ENCODE peak calls at places on chromosome 4, in four cellular contexts. P is psoas muscle, E is foreskin fibroblast, H is astrocyte of the spinal cord. V is an unnamed sample.
A peak's percentile ranks its signal among the peaks of the same experiment; 100 is the strongest.

GRCh38 chr4:155908187-155909139 is 5.0 kb downstream of the TDO2 start:
- DNase-seq in E (no peak), H (no peak), P (no peak), V (no peak)

GRCh38 chr4:70842761-70843435 is 3.2 kb upstream of the GRSF1 start:
- DNase-seq in H (no peak), P (no peak), E (no peak), V (no peak)

GRCh38 chr4:164446516-164446915 is 307.4 kb upstream of the SMIM31 start:
- DNase-seq in H (peak; percentile 77), E (no peak), P (no peak), V (no peak)

GRCh38 chr4:40924096-40924792 is 174.5 kb downstream of the NSUN7 start:
- DNase-seq in H (peak; percentile 67), P (peak; percentile 80), E (peak; percentile 77), V (no peak)

GRCh38 chr4:123477804-123478209 is 81.2 kb downstream of the SPRY1 start:
- DNase-seq in E (peak; percentile 81), H (peak; percentile 75), P (no peak), V (peak; percentile 19)

GRCh38 chr4:172648471-172648870 is 520.1 kb upstream of the GALNT7 start:
- DNase-seq in H (peak; percentile 19), E (peak; percentile 12), P (no peak), V (no peak)

GRCh38 chr4:22869235-22869634 is 176.5 kb downstream of the GBA3 start:
- DNase-seq in E (no peak), P (no peak), H (no peak), V (no peak)

GRCh38 chr4:25937801-25938200 is 23.8 kb downstream of the SMIM20 start:
- DNase-seq in H (peak; percentile 69), E (peak; percentile 64), P (no peak), V (no peak)

GRCh38 chr4:75940692-75941253 is at the start of gene NAAA:
- DNase-seq in E (peak; percentile 79), H (peak; percentile 55), P (peak; percentile 92), V (no peak)

GRCh38 chr4:182929296-182929695 is 12.1 kb upstream of the DCTD start:
- DNase-seq in P (no peak), H (peak; percentile 73), E (peak; percentile 87), V (peak; percentile 90)

GRCh38 chr4:81052119-81053068 is 21.9 kb downstream of the BMP3 start:
- DNase-seq in H (peak; percentile 72), E (peak; percentile 83), P (peak; percentile 49), V (peak; percentile 9)

GRCh38 chr4:145734576-145735329 is 54.8 kb downstream of the C4orf51 start:
- DNase-seq in H (peak; percentile 97), P (peak; percentile 91), E (peak; percentile 98), V (peak; percentile 95)

GRCh38 chr4:113522433-113522832 is 239.1 kb downstream of the CAMK2D start:
- DNase-seq in H (no peak), P (no peak), E (no peak), V (no peak)

GRCh38 chr4:55407119-55407518 is 11.4 kb downstream of the TMEM165 start:
- DNase-seq in H (no peak), E (no peak), P (no peak), V (no peak)

GRCh38 chr4:152283806-152284470 is 252.0 kb downstream of the FBXW7 start:
- DNase-seq in H (no peak), P (no peak), E (peak; percentile 17), V (no peak)

GRCh38 chr4:145540235-145540634 is 58.6 kb downstream of the SMAD1 start:
- DNase-seq in H (peak; percentile 6), E (peak; percentile 45), P (no peak), V (no peak)

GRCh38 chr4:158775091-158775651 is 6.3 kb downstream of the FNIP2 start:
- DNase-seq in P (no peak), H (peak; percentile 80), E (peak; percentile 72), V (no peak)

GRCh38 chr4:162406637-162407370 is 243.0 kb upstream of the FSTL5 start:
- DNase-seq in E (no peak), H (no peak), P (no peak), V (no peak)

DNA sequence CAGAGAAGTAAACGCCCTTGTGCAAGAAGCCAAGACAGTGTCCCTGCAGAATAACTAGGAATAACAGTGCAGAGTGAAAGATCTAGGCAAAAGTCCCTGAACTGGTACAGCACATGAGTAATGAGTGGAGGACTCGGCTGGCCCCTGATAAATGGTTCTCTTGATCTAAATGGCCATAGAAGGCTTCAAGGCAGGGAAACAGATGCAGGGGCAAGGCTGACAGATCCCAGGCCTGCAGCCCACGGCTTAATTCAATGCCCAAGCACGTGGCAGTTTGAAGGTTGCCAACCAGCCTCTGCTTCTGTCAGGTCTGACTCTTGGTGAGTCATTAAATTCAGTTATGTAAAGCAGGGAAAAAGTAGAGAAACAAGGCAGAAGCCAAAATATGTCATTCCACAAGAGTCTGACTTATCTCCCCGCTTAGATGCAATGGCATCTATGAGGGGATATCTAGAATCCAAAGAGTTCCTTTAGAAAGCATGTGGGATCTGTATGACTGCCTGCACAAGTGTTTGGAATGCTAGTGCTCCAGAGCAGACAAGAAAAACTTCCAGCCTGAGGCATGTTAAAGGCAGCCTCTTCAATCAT is 121.3 kb downstream of the PRDM5 start:
- DNase-seq in H (peak; percentile 60), P (peak; percentile 55), E (peak; percentile 59), V (peak; percentile 45)
- H3K4me3 ChIP-seq in H (no peak overlapping the region), P (no peak overlapping the region), E (no peak overlapping the region), V (no peak overlapping the region)

GRCh38 chr4:1015179-1015578 is 3.8 kb downstream of the FGFRL1 start:
- DNase-seq in H (no peak), E (no peak), P (no peak), V (no peak)
- TF ChIP-seq CTCF in H (peak; percentile 53), E (no peak), P (no peak), V (no peak)

GRCh38 chr4:184824776-184825393 is 883 bp downstream of the ACSL1 start:
- DNase-seq in E (no peak), H (peak; percentile 16), P (no peak), V (no peak)

GRCh38 chr4:184822356-184822755 is 3.4 kb downstream of the ACSL1 start:
- DNase-seq in E (no peak), P (no peak), H (no peak), V (no peak)

GRCh38 chr4:184825394-184826314 is at the start of gene ACSL1:
- DNase-seq in P (peak; percentile 95), E (peak; percentile 89), H (peak; percentile 65), V (no peak)

GRCh38 chr4:184826315-184827266 is 823 bp upstream of the ACSL1 start:
- DNase-seq in E (peak; percentile 59), H (no peak), P (peak; percentile 51), V (no peak)

GRCh38 chr4:184824081-184824775 is 1.5 kb downstream of the ACSL1 start:
- DNase-seq in P (no peak), H (no peak), E (no peak), V (no peak)
- H3K4me3 ChIP-seq in P (peak overlapping the region; percentile 82), H (peak overlapping the region; percentile 52), E (no peak overlapping the region), V (no peak overlapping the region)

GRCh38 chr4:21806991-21807390 is 141.6 kb downstream of the KCNIP4 start:
- DNase-seq in E (no peak), P (no peak), H (no peak), V (no peak)
- TF ChIP-seq CTCF in E (no peak), P (no peak), H (no peak), V (no peak)

DNA sequence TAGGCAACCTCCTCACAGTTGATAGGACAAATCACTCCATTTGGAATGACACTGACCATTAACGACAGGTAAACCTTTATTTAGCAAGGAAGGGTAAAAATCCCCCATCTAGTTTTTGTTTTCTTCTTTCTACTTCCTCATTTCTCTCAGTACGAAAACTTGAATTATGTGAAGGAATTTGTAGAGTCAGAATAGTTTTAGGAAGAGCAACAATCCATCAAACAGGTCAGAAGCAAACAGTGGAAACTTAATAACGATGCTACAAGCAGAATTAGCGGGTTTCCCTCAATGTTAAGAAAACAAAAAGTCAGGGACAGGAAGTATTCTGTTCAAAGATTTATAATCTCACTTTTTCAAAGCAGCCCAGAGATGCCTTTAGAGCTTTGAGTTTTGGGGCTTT is 2.8 kb downstream of the GSX2 start:
- DNase-seq in E (no peak), H (no peak), P (no peak), V (no peak)
- H3K4me3 ChIP-seq in E (no peak overlapping the region), H (no peak overlapping the region), P (no peak overlapping the region), V (no peak overlapping the region)

DNA sequence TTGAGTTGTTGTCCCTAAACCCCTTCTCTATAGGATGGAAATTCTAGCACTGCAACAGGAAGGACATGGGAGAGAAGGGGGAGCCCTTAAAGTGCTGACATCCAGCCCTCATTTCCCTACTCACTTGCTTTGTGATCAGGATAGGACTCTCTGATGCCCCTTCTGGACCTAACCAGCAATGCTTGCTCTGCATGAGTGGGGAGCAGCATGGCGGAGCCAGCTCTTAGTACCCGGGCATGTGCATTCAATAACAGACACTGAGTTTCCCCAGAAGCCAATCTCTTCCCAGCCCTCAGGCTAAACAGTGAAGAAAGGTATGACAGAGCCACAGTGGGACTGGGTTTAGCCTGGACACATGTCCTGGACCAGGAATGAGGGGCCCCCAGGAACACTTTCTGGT is 14.0 kb downstream of the SOD3 start:
- DNase-seq in E (no peak), P (no peak), H (no peak), V (no peak)
- TF ChIP-seq CTCF in E (peak; percentile 4), P (no peak), H (no peak), V (no peak)

V was measured in AG04449.